ENCODE peak calls at places on chromosomes 5 and 9, in four cellular contexts. A is Karpas-422, Y is tibial artery, O is AG04450. W is an unnamed sample.

GRCh38 chr5:54624671-54625583 is 107.4 kb downstream of the SNX18 start:
- DNase-seq in A (no peak), Y (no peak), O (peak), W (no peak)

GRCh38 chr5:67315082-67315801 is 118.6 kb upstream of the CD180 start:
- DNase-seq in A (no peak), Y (peak), O (no peak), W (no peak)

GRCh38 chr5:98775962-98776687 is 2.7 kb downstream of the RGMB start:
- DNase-seq in A (no peak), Y (no peak), O (no peak), W (no peak)

GRCh38 chr9:131525643-131526565 is 5.2 kb downstream of the UCK1 start:
- DNase-seq in A (no peak), Y (no peak), O (no peak), W (no peak)

GRCh38 chr5:36744041-36744677 is 132.4 kb upstream of the NIPBL start:
- DNase-seq in A (no peak), Y (no peak), O (no peak), W (no peak)

GRCh38 chr9:108691614-108692013 is 164.2 kb downstream of the ACTL7B start:
- DNase-seq in A (no peak), Y (no peak), O (no peak), W (no peak)

GRCh38 chr5:147713550-147714295 is 68.8 kb downstream of the JAKMIP2 start:
- DNase-seq in A (peak), Y (no peak), O (no peak), W (no peak)

GRCh38 chr9:133058550-133059320 is 3.0 kb upstream of the CEL start:
- DNase-seq in A (no peak), Y (no peak), O (no peak), W (no peak)

GRCh38 chr5:139562847-139563246 is 1.7 kb downstream of the UBE2D2 start:
- DNase-seq in A (no peak), Y (no peak), O (no peak), W (no peak)

GRCh38 chr5:178204205-178205009 is at the start of gene HNRNPAB:
- DNase-seq in A (peak), Y (peak), O (peak), W (peak)

GRCh38 chr5:143166661-143167420 is 236.6 kb downstream of the NR3C1 start:
- DNase-seq in A (no peak), Y (no peak), O (no peak), W (no peak)

GRCh38 chr9:88106492-88106891 is 31.8 kb downstream of the SPATA31C2 start:
- DNase-seq in A (peak), Y (no peak), O (no peak), W (no peak)

GRCh38 chr5:26181582-26181981 is 856.8 kb downstream of the CDH9 start:
- DNase-seq in A (no peak), Y (no peak), O (no peak), W (no peak)

GRCh38 chr5:53109041-53109435 is 519 bp downstream of the MOCS2 start:
- DNase-seq in A (peak), Y (no peak), O (no peak), W (no peak)

GRCh38 chr9:36566813-36567217 is 5.9 kb upstream of the MELK start:
- DNase-seq in A (no peak), Y (peak), O (no peak), W (peak)

GRCh38 chr9:33381231-33381791 is 21.1 kb downstream of the AQP7 start:
- DNase-seq in A (no peak), Y (no peak), O (no peak), W (no peak)

GRCh38 chr5:154196955-154197652 is 6.6 kb downstream of the GALNT10 start:
- DNase-seq in A (peak), Y (no peak), O (peak), W (no peak)

GRCh38 chr5:43602818-43603534 is at the start of gene NNT:
- DNase-seq in A (peak), Y (peak), O (no peak), W (peak)

GRCh38 chr9:96618209-96619108 is 1.2 kb downstream of the CDC14B start:
- DNase-seq in A (no peak), Y (peak), O (no peak), W (peak)

GRCh38 chr9:83429229-83429628 is 109.0 kb downstream of the FRMD3 start:
- DNase-seq in A (no peak), Y (no peak), O (no peak), W (no peak)
- H3K27ac ChIP-seq in A (no peak), Y (no peak), O (no peak), W (no peak)

DNA sequence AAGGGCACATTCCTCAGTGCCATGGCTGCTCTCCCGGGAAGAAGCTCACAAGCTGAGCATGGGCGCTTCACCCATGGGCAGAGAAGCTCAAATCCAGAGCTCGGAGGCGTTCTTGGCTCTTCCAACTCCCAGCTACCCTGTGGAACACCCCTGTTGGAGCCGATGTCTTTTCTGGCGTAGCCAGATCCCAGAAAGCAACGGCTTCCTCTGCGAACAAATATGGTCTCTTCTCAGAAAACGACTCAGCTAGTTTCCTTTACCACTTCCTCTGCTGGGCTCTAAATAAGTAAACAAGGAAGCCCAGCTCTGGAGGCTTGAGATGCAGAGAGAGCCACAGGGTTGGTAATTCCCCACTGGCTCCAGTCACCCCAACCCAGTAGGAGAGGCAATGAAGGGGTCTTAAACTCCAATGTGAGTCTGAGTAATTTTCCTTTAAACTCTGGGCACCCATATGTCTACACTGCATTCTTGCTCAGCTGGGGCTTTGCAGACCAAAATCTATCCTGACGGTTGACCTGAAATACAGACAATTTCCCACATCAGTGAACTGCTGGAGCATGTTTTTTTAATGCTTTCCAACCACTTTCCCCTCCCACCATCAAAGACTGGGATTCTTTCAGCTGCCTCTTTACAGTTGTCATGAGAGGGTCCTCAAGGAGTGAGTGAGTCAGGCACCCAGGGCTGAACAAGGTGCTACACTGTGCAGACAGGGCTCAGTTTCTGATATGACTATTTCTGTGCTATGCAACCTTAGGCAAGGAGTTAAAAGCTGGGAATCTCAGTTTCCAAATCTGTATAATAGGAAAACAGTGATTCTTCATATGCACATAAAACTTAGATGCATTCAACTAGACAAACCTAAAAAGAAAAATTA is at the start of gene LCP2:
- DNase-seq in A (no peak), Y (no peak), O (no peak), W (no peak)
- H3K27ac ChIP-seq in A (no peak), Y (peak), O (no peak), W (peak)

GRCh38 chr9:114805670-114806551 is at the start of gene TNFSF15:
- DNase-seq in A (peak), Y (peak), O (no peak), W (peak)
- H3K27ac ChIP-seq in A (peak), Y (no peak), O (peak), W (peak)

GRCh38 chr9:35538361-35539234 is 48.7 kb downstream of the RUSC2 start:
- DNase-seq in A (no peak), Y (peak), O (no peak), W (peak)
- H3K27ac ChIP-seq in A (no peak), Y (peak), O (peak), W (peak)

GRCh38 chr5:83473344-83474169 is 2.0 kb downstream of the VCAN start:
- DNase-seq in A (peak), Y (peak), O (peak), W (peak)
- H3K27ac ChIP-seq in A (no peak), Y (peak), O (peak), W (peak)

GRCh38 chr5:1594336-1595106 is 70.8 kb upstream of the LPCAT1 start:
- DNase-seq in A (peak), Y (peak), O (no peak), W (peak)
- H3K27ac ChIP-seq in A (peak), Y (peak), O (no peak), W (peak)

GRCh38 chr5:80204808-80205614 is 50.8 kb downstream of the SERINC5 start:
- DNase-seq in A (no peak), Y (no peak), O (no peak), W (no peak)
- H3K27ac ChIP-seq in A (no peak), Y (no peak), O (no peak), W (no peak)

W was measured in left lung.